ENCODE peak calls at places on chromosomes 3 and 15, in ten cellular contexts. One of them, this sample, is unnamed.

GRCh38 chr3:127237835-127238234 is 44.9 kb downstream of the PRR23E start:
- DNase-seq in GM12892: no peak
- DNase-seq in HepG2: no peak
- DNase-seq in body of pancreas: no peak
- DNase-seq in sigmoid colon: no peak
- DNase-seq in H54: no peak
- DNase-seq in A549: no peak
- DNase-seq in NB4: no peak
- DNase-seq in HCT116: no peak
- DNase-seq in esophagus muscularis mucosa: no peak
- DNase-seq in this sample: no peak

GRCh38 chr15:68749365-68750141 is 71.1 kb downstream of the ANP32A start:
- DNase-seq in NB4: no peak
- DNase-seq in esophagus muscularis mucosa: no peak
- DNase-seq in body of pancreas: no peak
- DNase-seq in sigmoid colon: no peak
- DNase-seq in A549: no peak
- DNase-seq in HCT116: no peak
- DNase-seq in GM12892: no peak
- DNase-seq in HepG2: no peak
- DNase-seq in H54: no peak
- DNase-seq in this sample: no peak

GRCh38 chr3:136195258-136196063 is 674 bp downstream of the MSL2 start:
- DNase-seq in esophagus muscularis mucosa: peak
- DNase-seq in HepG2: peak
- DNase-seq in GM12892: peak
- DNase-seq in A549: peak
- DNase-seq in body of pancreas: peak
- DNase-seq in H54: no peak
- DNase-seq in sigmoid colon: peak
- DNase-seq in HCT116: peak
- DNase-seq in NB4: peak
- DNase-seq in this sample: peak

GRCh38 chr15:39564972-39565665 is 15.8 kb upstream of the THBS1 start:
- DNase-seq in A549: no peak
- DNase-seq in GM12892: no peak
- DNase-seq in HCT116: no peak
- DNase-seq in sigmoid colon: no peak
- DNase-seq in H54: no peak
- DNase-seq in esophagus muscularis mucosa: peak
- DNase-seq in NB4: no peak
- DNase-seq in body of pancreas: no peak
- DNase-seq in HepG2: no peak
- DNase-seq in this sample: no peak

GRCh38 chr15:81955709-81956108 is 90.1 kb downstream of the MEX3B start:
- DNase-seq in GM12892: no peak
- DNase-seq in body of pancreas: no peak
- DNase-seq in HCT116: no peak
- DNase-seq in sigmoid colon: no peak
- DNase-seq in esophagus muscularis mucosa: no peak
- DNase-seq in A549: no peak
- DNase-seq in NB4: no peak
- DNase-seq in HepG2: no peak
- DNase-seq in H54: no peak
- DNase-seq in this sample: no peak

GRCh38 chr3:19954676-19955075 is 7.8 kb downstream of the RAB5A start:
- DNase-seq in NB4: no peak
- DNase-seq in HepG2: no peak
- DNase-seq in GM12892: no peak
- DNase-seq in H54: no peak
- DNase-seq in sigmoid colon: no peak
- DNase-seq in body of pancreas: no peak
- DNase-seq in A549: no peak
- DNase-seq in esophagus muscularis mucosa: no peak
- DNase-seq in HCT116: no peak
- DNase-seq in this sample: no peak

GRCh38 chr3:71926242-71926560 is 141.3 kb upstream of the PROK2 start:
- DNase-seq in GM12892: peak
- DNase-seq in H54: no peak
- DNase-seq in NB4: no peak
- DNase-seq in HCT116: peak
- DNase-seq in A549: peak
- DNase-seq in HepG2: peak
- DNase-seq in body of pancreas: peak
- DNase-seq in esophagus muscularis mucosa: no peak
- DNase-seq in sigmoid colon: no peak
- DNase-seq in this sample: no peak

GRCh38 chr3:182738583-182739514 is 54.5 kb upstream of the ATP11B start:
- DNase-seq in esophagus muscularis mucosa: no peak
- DNase-seq in body of pancreas: peak
- DNase-seq in HepG2: no peak
- DNase-seq in GM12892: no peak
- DNase-seq in A549: no peak
- DNase-seq in HCT116: peak
- DNase-seq in NB4: no peak
- DNase-seq in H54: no peak
- DNase-seq in sigmoid colon: no peak
- DNase-seq in this sample: no peak

GRCh38 chr3:184594386-184595035 is 32.9 kb downstream of the EPHB3 start:
- DNase-seq in HepG2: no peak
- DNase-seq in body of pancreas: no peak
- DNase-seq in HCT116: no peak
- DNase-seq in GM12892: no peak
- DNase-seq in sigmoid colon: no peak
- DNase-seq in NB4: no peak
- DNase-seq in A549: no peak
- DNase-seq in esophagus muscularis mucosa: no peak
- DNase-seq in H54: no peak
- DNase-seq in this sample: no peak

GRCh38 chr3:184595726-184596125 is 34.1 kb downstream of the EPHB3 start:
- DNase-seq in HCT116: no peak
- DNase-seq in H54: no peak
- DNase-seq in GM12892: no peak
- DNase-seq in esophagus muscularis mucosa: no peak
- DNase-seq in HepG2: no peak
- DNase-seq in A549: no peak
- DNase-seq in body of pancreas: no peak
- DNase-seq in sigmoid colon: no peak
- DNase-seq in NB4: peak
- DNase-seq in this sample: peak

GRCh38 chr3:184597783-184598182 is 36.2 kb downstream of the EPHB3 start:
- DNase-seq in HCT116: no peak
- DNase-seq in GM12892: no peak
- DNase-seq in HepG2: no peak
- DNase-seq in sigmoid colon: no peak
- DNase-seq in NB4: no peak
- DNase-seq in esophagus muscularis mucosa: no peak
- DNase-seq in body of pancreas: peak
- DNase-seq in A549: no peak
- DNase-seq in H54: no peak
- DNase-seq in this sample: no peak

GRCh38 chr3:184596886-184597575 is 35.4 kb downstream of the EPHB3 start:
- DNase-seq in NB4: no peak
- DNase-seq in esophagus muscularis mucosa: no peak
- DNase-seq in HCT116: no peak
- DNase-seq in sigmoid colon: no peak
- DNase-seq in GM12892: no peak
- DNase-seq in body of pancreas: no peak
- DNase-seq in A549: no peak
- DNase-seq in HepG2: no peak
- DNase-seq in H54: no peak
- DNase-seq in this sample: no peak

DNA sequence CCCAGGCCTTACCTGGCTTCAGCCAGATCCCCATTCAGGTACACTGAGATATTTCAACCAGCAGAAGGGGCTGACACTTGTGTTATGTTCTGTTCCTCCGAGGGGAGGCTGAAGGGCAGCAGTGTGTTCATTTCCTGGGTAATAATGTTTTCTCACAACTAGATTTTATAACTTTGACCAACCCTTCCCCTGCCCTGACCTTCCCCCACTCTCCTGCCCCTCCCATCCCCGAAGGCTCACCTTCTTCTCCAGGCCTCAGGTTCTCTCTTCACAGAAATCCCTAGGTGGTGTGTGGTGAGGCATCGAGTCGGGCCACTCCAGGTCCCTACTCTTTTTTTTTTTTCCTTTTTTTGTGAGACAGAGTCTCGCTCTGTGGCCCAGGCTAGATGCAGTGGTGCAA is 34.6 kb downstream of the EPHB3 start:
- DNase-seq in HCT116: no peak
- DNase-seq in body of pancreas: no peak
- DNase-seq in H54: no peak
- DNase-seq in GM12892: no peak
- DNase-seq in esophagus muscularis mucosa: no peak
- DNase-seq in HepG2: no peak
- DNase-seq in sigmoid colon: no peak
- DNase-seq in A549: no peak
- DNase-seq in NB4: no peak
- DNase-seq in this sample: no peak
- TF ChIP-seq POLR2A in HCT116: no peak
- TF ChIP-seq POLR2A in body of pancreas: no peak
- TF ChIP-seq POLR2A in H54: no peak
- TF ChIP-seq POLR2A in GM12892: no peak
- TF ChIP-seq POLR2A in esophagus muscularis mucosa: no peak
- TF ChIP-seq POLR2A in HepG2: no peak
- TF ChIP-seq POLR2A in sigmoid colon: no peak
- TF ChIP-seq POLR2A in A549: no peak
- TF ChIP-seq POLR2A in NB4: no peak
- TF ChIP-seq POLR2A in this sample: no peak

GRCh38 chr3:106030620-106030945 is 161.8 kb upstream of the CBLB start:
- DNase-seq in NB4: no peak
- DNase-seq in esophagus muscularis mucosa: no peak
- DNase-seq in HCT116: no peak
- DNase-seq in body of pancreas: no peak
- DNase-seq in HepG2: no peak
- DNase-seq in sigmoid colon: no peak
- DNase-seq in GM12892: no peak
- DNase-seq in H54: no peak
- DNase-seq in A549: no peak
- DNase-seq in this sample: no peak

GRCh38 chr3:106034313-106034712 is 165.5 kb upstream of the CBLB start:
- DNase-seq in esophagus muscularis mucosa: no peak
- DNase-seq in NB4: no peak
- DNase-seq in sigmoid colon: no peak
- DNase-seq in HepG2: no peak
- DNase-seq in body of pancreas: no peak
- DNase-seq in A549: no peak
- DNase-seq in HCT116: no peak
- DNase-seq in GM12892: no peak
- DNase-seq in H54: no peak
- DNase-seq in this sample: no peak

GRCh38 chr3:106032479-106032878 is 163.7 kb upstream of the CBLB start:
- DNase-seq in HepG2: no peak
- DNase-seq in body of pancreas: no peak
- DNase-seq in A549: no peak
- DNase-seq in HCT116: no peak
- DNase-seq in NB4: no peak
- DNase-seq in GM12892: no peak
- DNase-seq in esophagus muscularis mucosa: no peak
- DNase-seq in sigmoid colon: no peak
- DNase-seq in H54: no peak
- DNase-seq in this sample: no peak

GRCh38 chr3:106033654-106034053 is 164.8 kb upstream of the CBLB start:
- DNase-seq in body of pancreas: no peak
- DNase-seq in HCT116: no peak
- DNase-seq in NB4: no peak
- DNase-seq in H54: no peak
- DNase-seq in A549: no peak
- DNase-seq in HepG2: no peak
- DNase-seq in esophagus muscularis mucosa: no peak
- DNase-seq in GM12892: no peak
- DNase-seq in sigmoid colon: no peak
- DNase-seq in this sample: no peak

DNA sequence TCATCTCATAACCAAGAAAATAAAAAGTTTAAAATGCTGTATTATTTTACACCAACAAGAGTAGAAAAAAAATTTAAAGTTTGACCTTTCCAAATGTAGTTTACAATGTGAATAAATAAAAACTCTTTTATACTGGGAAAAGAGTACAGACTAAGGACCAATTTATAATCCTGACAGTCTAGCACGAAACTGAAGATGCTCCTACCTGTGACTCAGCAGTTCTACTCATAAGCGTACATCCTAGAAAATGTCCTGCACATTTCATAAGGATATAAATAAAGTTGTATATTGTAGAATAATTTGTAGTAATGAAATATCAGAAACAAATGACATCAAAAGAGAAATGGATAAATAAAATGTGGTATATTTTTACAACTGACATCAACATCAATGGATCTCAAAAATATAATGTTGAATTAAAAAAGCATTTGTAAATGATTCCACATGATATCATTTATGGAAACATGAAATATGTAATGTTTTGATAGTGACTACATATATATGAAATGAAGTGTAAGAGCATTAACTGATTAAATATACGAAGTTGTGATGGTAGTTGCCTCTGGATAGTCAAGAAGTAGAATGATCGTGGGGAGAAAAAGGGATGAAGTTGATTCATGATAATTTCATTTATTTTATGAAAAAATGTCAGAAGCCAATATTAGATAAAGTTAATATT is 161.3 kb upstream of the CBLB start:
- DNase-seq in GM12892: no peak
- DNase-seq in A549: peak
- DNase-seq in body of pancreas: no peak
- DNase-seq in HepG2: no peak
- DNase-seq in H54: no peak
- DNase-seq in sigmoid colon: no peak
- DNase-seq in HCT116: no peak
- DNase-seq in NB4: no peak
- DNase-seq in esophagus muscularis mucosa: no peak
- DNase-seq in this sample: no peak
- TF ChIP-seq POLR2A in GM12892: no peak
- TF ChIP-seq POLR2A in A549: no peak
- TF ChIP-seq POLR2A in body of pancreas: no peak
- TF ChIP-seq POLR2A in HepG2: no peak
- TF ChIP-seq POLR2A in H54: no peak
- TF ChIP-seq POLR2A in sigmoid colon: no peak
- TF ChIP-seq POLR2A in HCT116: no peak
- TF ChIP-seq POLR2A in NB4: no peak
- TF ChIP-seq POLR2A in esophagus muscularis mucosa: no peak
- TF ChIP-seq POLR2A in this sample: no peak

GRCh38 chr15:45521596-45522167 is 873 bp downstream of the SLC30A4 start:
- DNase-seq in sigmoid colon: no peak
- DNase-seq in A549: peak
- DNase-seq in GM12892: no peak
- DNase-seq in H54: no peak
- DNase-seq in HCT116: no peak
- DNase-seq in NB4: peak
- DNase-seq in HepG2: peak
- DNase-seq in esophagus muscularis mucosa: no peak
- DNase-seq in body of pancreas: no peak
- DNase-seq in this sample: no peak

GRCh38 chr15:45522931-45523331 is 376 bp upstream of the SLC30A4 start:
- DNase-seq in NB4: peak
- DNase-seq in esophagus muscularis mucosa: no peak
- DNase-seq in body of pancreas: no peak
- DNase-seq in GM12892: no peak
- DNase-seq in A549: peak
- DNase-seq in HepG2: no peak
- DNase-seq in H54: no peak
- DNase-seq in HCT116: no peak
- DNase-seq in sigmoid colon: no peak
- DNase-seq in this sample: no peak

GRCh38 chr15:45522179-45522930 is at the start of gene SLC30A4:
- DNase-seq in HepG2: no peak
- DNase-seq in esophagus muscularis mucosa: no peak
- DNase-seq in GM12892: peak
- DNase-seq in H54: peak
- DNase-seq in NB4: peak
- DNase-seq in body of pancreas: peak
- DNase-seq in HCT116: no peak
- DNase-seq in sigmoid colon: peak
- DNase-seq in A549: peak
- DNase-seq in this sample: peak
- TF ChIP-seq POLR2A in HepG2: no peak
- TF ChIP-seq POLR2A in esophagus muscularis mucosa: no peak
- TF ChIP-seq POLR2A in GM12892: no peak
- TF ChIP-seq POLR2A in H54: peak
- TF ChIP-seq POLR2A in NB4: no peak
- TF ChIP-seq POLR2A in body of pancreas: peak
- TF ChIP-seq POLR2A in HCT116: no peak
- TF ChIP-seq POLR2A in sigmoid colon: no peak
- TF ChIP-seq POLR2A in A549: peak
- TF ChIP-seq POLR2A in this sample: peak

GRCh38 chr15:84911879-84912660 is 27.6 kb downstream of the SLC28A1 start:
- DNase-seq in esophagus muscularis mucosa: peak
- DNase-seq in HepG2: peak
- DNase-seq in A549: peak
- DNase-seq in HCT116: peak
- DNase-seq in H54: peak
- DNase-seq in sigmoid colon: peak
- DNase-seq in NB4: no peak
- DNase-seq in GM12892: no peak
- DNase-seq in body of pancreas: peak
- DNase-seq in this sample: peak

GRCh38 chr15:84917452-84917851 is 33.0 kb downstream of the SLC28A1 start:
- DNase-seq in H54: no peak
- DNase-seq in sigmoid colon: no peak
- DNase-seq in A549: no peak
- DNase-seq in body of pancreas: no peak
- DNase-seq in NB4: no peak
- DNase-seq in esophagus muscularis mucosa: no peak
- DNase-seq in HepG2: no peak
- DNase-seq in GM12892: no peak
- DNase-seq in HCT116: no peak
- DNase-seq in this sample: no peak

GRCh38 chr15:84914351-84914750 is 29.9 kb downstream of the SLC28A1 start:
- DNase-seq in H54: no peak
- DNase-seq in body of pancreas: no peak
- DNase-seq in esophagus muscularis mucosa: no peak
- DNase-seq in GM12892: no peak
- DNase-seq in HCT116: no peak
- DNase-seq in sigmoid colon: no peak
- DNase-seq in NB4: no peak
- DNase-seq in A549: no peak
- DNase-seq in HepG2: no peak
- DNase-seq in this sample: no peak

GRCh38 chr15:84919268-84919667 is 34.8 kb downstream of the SLC28A1 start:
- DNase-seq in HepG2: no peak
- DNase-seq in GM12892: no peak
- DNase-seq in NB4: no peak
- DNase-seq in body of pancreas: no peak
- DNase-seq in HCT116: no peak
- DNase-seq in A549: no peak
- DNase-seq in H54: no peak
- DNase-seq in esophagus muscularis mucosa: no peak
- DNase-seq in sigmoid colon: no peak
- DNase-seq in this sample: no peak

DNA sequence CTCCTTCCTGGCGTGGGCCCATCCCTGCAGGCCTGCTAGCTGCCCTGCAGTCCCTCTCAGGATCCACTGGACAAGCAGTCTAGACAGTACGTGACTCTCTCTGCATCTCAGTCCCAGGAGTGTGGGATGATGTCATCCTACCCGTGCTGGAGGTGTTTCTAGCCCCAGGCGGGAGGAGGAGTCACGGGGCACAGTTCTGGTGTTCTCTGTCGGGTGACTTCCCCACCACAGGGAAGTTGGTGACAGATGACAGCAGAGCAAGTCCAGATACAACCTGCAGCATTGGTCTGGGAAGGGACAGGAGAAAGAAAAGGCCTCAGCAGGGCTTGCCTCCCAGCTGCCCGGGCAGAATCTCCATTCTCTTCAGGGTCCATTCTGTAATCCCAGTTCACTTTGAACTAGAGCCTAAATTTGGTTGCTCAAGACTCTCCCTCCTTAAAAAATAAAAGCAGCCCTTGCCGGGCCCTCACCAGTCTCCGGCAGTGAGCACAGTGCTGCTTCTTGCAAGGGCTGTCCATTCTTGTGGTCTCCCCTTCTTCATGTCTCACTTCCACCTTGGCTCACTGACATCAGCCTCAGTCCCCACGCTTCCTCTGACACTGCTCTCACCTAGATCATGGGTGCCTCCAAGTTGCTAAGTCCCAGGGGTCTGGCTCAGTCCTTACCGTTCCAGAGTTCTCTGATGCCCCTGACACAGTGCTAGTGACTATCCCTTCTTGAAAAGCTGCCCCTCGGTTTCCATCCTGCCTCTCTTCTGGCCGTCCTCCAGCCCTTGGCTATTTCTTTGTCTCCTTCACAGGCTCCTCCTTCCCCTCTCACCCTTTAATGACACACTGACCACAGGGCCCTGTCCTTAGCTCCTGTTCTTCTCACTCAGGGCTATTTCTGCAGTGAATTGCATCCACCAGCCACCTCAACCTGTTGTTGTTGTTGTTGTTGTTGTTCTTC is 30.8 kb downstream of the SLC28A1 start:
- DNase-seq in body of pancreas: peak
- DNase-seq in HCT116: peak
- DNase-seq in A549: peak
- DNase-seq in sigmoid colon: peak
- DNase-seq in HepG2: peak
- DNase-seq in GM12892: peak
- DNase-seq in esophagus muscularis mucosa: no peak
- DNase-seq in H54: peak
- DNase-seq in NB4: peak
- DNase-seq in this sample: peak
- TF ChIP-seq POLR2A in body of pancreas: peak
- TF ChIP-seq POLR2A in HCT116: no peak
- TF ChIP-seq POLR2A in A549: peak
- TF ChIP-seq POLR2A in sigmoid colon: no peak
- TF ChIP-seq POLR2A in HepG2: no peak
- TF ChIP-seq POLR2A in GM12892: no peak
- TF ChIP-seq POLR2A in esophagus muscularis mucosa: no peak
- TF ChIP-seq POLR2A in H54: peak
- TF ChIP-seq POLR2A in NB4: no peak
- TF ChIP-seq POLR2A in this sample: no peak

This sample was measured in ovary.